ENCODE peak calls at places on chromosomes 12 and 14, in seven cellular contexts. K is lower leg skin, N is astrocyte, U is endothelial cell, D is epithelial cell of esophagus, Y is A549, E is OCI-LY7. O is an unnamed sample.

GRCh38 chr12:3810016-3810370 is 57.1 kb upstream of the CRACR2A start:
- DNase-seq in E (no peak), Y (no peak), K (no peak), U (no peak), D (no peak), N (no peak), O (no peak)

GRCh38 chr14:92950773-92951172 is 27.8 kb downstream of the CHGA start:
- DNase-seq in N (no peak), D (no peak), E (no peak), U (no peak), Y (no peak), K (no peak), O (no peak)

GRCh38 chr12:15837141-15837781 is 44.9 kb upstream of the STRAP start:
- DNase-seq in E (no peak), Y (no peak), D (no peak), N (peak), K (no peak), U (no peak), O (no peak)

GRCh38 chr14:23079716-23080115 is 15.2 kb downstream of the ACIN1 start:
- DNase-seq in U (no peak), Y (no peak), D (no peak), E (no peak), N (peak), K (no peak), O (no peak)

GRCh38 chr12:67155863-67156262 is 113.3 kb upstream of the CAND1 start:
- DNase-seq in K (no peak), E (no peak), U (no peak), Y (peak), D (peak), N (peak), O (no peak)

GRCh38 chr14:59422069-59422881 is 42.9 kb downstream of the GPR135 start:
- DNase-seq in E (peak), U (no peak), Y (no peak), D (no peak), K (no peak), N (no peak), O (no peak)

GRCh38 chr12:90978117-90978770 is 23.3 kb upstream of the CCER1 start:
- DNase-seq in U (no peak), D (peak), Y (peak), E (peak), N (peak), K (no peak), O (peak)

GRCh38 chr12:110223777-110224378 is 57.2 kb upstream of the ATP2A2 start:
- DNase-seq in Y (peak), E (no peak), K (no peak), U (no peak), D (peak), N (peak), O (no peak)

GRCh38 chr12:91921555-91921954 is 224.1 kb downstream of the BTG1 start:
- DNase-seq in Y (no peak), U (no peak), E (no peak), K (no peak), D (no peak), N (no peak), O (no peak)

GRCh38 chr14:23883684-23884540 is 69.7 kb upstream of the DHRS4 start:
- DNase-seq in U (no peak), E (no peak), K (no peak), Y (no peak), D (no peak), N (no peak), O (no peak)

GRCh38 chr12:75000120-75000519 is 209.5 kb downstream of the KCNC2 start:
- DNase-seq in K (no peak), Y (no peak), E (no peak), D (no peak), N (no peak), U (no peak), O (no peak)

GRCh38 chr12:4269279-4269991 is 4.1 kb upstream of the CCND2 start:
- DNase-seq in U (peak), N (peak), K (peak), E (peak), D (peak), Y (no peak), O (peak)

GRCh38 chr14:87805315-87805723 is 187.7 kb downstream of the GALC start:
- DNase-seq in K (no peak), Y (peak), E (peak), D (peak), U (peak), N (peak), O (peak)

GRCh38 chr14:35215110-35215872 is 76.9 kb upstream of the PSMA6 start:
- DNase-seq in N (peak), K (no peak), Y (peak), E (peak), U (no peak), D (peak), O (peak)

GRCh38 chr12:2555487-2556082 is 239.2 kb upstream of the FKBP4 start:
- DNase-seq in E (no peak), N (no peak), Y (no peak), U (no peak), K (no peak), D (no peak), O (no peak)

GRCh38 chr12:121227294-121227693 is 17.4 kb downstream of the P2RX4 start:
- DNase-seq in Y (no peak), D (peak), U (no peak), K (no peak), E (peak), N (no peak), O (peak)

GRCh38 chr12:4252595-4252994 is 21.0 kb upstream of the CCND2 start:
- DNase-seq in Y (no peak), N (no peak), U (no peak), D (no peak), E (no peak), K (no peak), O (no peak)

GRCh38 chr12:12804011-12804410 is 9.1 kb upstream of the DDX47 start:
- DNase-seq in D (peak), N (no peak), E (no peak), Y (peak), K (no peak), U (no peak), O (no peak)

GRCh38 chr14:104107611-104108569 is 22.4 kb downstream of the ASPG start:
- DNase-seq in N (no peak), Y (no peak), U (no peak), K (no peak), D (peak), E (no peak), O (no peak)

GRCh38 chr12:520119-520518 is 60.4 kb downstream of the B4GALNT3 start:
- DNase-seq in N (no peak), K (no peak), D (no peak), E (no peak), Y (no peak), U (no peak), O (no peak)

GRCh38 chr12:14885718-14886201 is at the start of gene MGP:
- DNase-seq in E (no peak), D (no peak), U (no peak), K (peak), Y (no peak), N (peak), O (no peak)

GRCh38 chr14:88129306-88130056 is 124.5 kb downstream of the GPR65 start:
- DNase-seq in K (peak), D (peak), N (peak), E (no peak), Y (peak), U (no peak), O (peak)

GRCh38 chr12:70255311-70255710 is 12.1 kb downstream of the CNOT2 start:
- DNase-seq in K (no peak), Y (no peak), U (no peak), D (no peak), N (peak), E (no peak), O (no peak)

GRCh38 chr14:60510254-60510975 is 1.5 kb downstream of the SIX6 start:
- DNase-seq in K (no peak), E (no peak), Y (no peak), D (no peak), U (no peak), N (no peak), O (peak)

GRCh38 chr12:28415755-28416154 is 225.5 kb downstream of the CCDC91 start:
- DNase-seq in U (no peak), D (peak), N (peak), Y (peak), E (no peak), K (no peak), O (no peak)

GRCh38 chr12:127230843-127231260 is 1036.1 kb upstream of the TMEM132C start:
- DNase-seq in K (no peak), Y (peak), N (peak), U (no peak), D (peak), E (no peak), O (no peak)

GRCh38 chr14:49865431-49865859 is 12.9 kb upstream of the NEMF start:
- DNase-seq in U (peak), N (no peak), K (peak), E (peak), D (peak), Y (peak), O (no peak)

GRCh38 chr14:67580336-67581230 is 19.5 kb downstream of the PIGH start:
- DNase-seq in D (no peak), U (no peak), K (no peak), Y (peak), N (no peak), E (no peak), O (no peak)

GRCh38 chr14:24051789-24052655 is at the start of gene CARMIL3:
- DNase-seq in E (peak), Y (peak), D (peak), N (peak), K (no peak), U (peak), O (peak)

GRCh38 chr14:64838656-64839055 is 41.1 kb downstream of the SPTB start:
- DNase-seq in D (peak), U (no peak), Y (no peak), N (no peak), E (no peak), K (no peak), O (no peak)

GRCh38 chr14:23487216-23487615 is 17.7 kb downstream of the NGDN start:
- DNase-seq in Y (no peak), E (no peak), K (no peak), U (no peak), N (no peak), D (no peak), O (no peak)

GRCh38 chr14:61642246-61642982 is 52.9 kb upstream of the HIF1A start:
- DNase-seq in K (no peak), U (no peak), Y (peak), D (peak), E (peak), N (peak), O (no peak)

GRCh38 chr12:65608319-65608916 is 215.9 kb upstream of the HMGA2 start:
- DNase-seq in D (peak), E (no peak), N (peak), U (no peak), K (no peak), Y (no peak), O (no peak)

GRCh38 chr12:97148941-97149559 is 242.0 kb downstream of the NEDD1 start:
- DNase-seq in N (no peak), E (peak), Y (peak), K (no peak), D (peak), U (peak), O (peak)

GRCh38 chr14:93991649-93992048 is 5.5 kb upstream of the CCDC197 start:
- DNase-seq in D (no peak), E (no peak), Y (no peak), K (no peak), U (no peak), N (no peak), O (no peak)

GRCh38 chr12:3538691-3539030 is 47.7 kb downstream of the PRMT8 start:
- DNase-seq in N (no peak), Y (no peak), D (no peak), K (no peak), U (no peak), E (no peak), O (no peak)

DNA sequence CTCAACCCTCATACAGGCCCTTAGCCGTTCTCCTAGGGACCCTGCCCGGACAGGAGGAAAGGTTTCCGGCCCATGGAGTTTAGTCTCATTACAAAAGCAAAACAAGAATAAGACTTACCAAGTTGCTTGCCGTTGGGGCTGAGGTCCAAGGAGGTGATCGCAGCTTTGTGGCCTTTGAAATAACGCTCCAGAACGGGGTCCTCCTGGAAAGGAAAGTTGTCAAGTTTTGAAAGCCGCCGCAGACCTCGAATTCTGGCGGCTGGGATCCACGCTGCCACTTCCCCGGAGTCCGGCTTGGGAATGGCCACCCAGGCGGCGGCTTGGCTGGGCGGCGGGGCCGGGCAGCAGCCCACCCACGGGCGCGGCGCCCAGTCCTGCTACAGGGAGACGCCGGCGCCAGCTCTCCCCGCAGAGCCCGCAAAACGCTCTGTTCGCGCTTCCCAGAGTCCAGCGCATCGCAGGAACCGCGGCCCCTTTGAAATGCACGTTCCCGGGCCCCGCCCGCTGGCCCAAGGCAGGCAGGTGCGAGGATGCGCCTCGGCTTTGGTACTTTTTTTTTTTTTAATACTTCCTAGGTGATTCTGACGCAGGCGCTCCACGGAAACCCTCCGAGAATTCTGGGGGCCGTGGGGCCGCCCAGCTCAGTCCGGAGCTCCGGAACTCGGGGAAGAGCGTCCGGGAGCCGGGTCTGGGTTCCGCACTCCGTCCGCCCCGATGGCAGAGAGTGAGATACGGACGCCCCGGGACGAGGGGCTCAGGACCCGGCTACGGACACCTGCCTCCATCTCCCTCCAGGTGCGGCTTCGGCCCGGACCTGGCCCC is 617 bp upstream of the GALNT4 start:
- DNase-seq in N (peak), K (no peak), D (peak), U (peak), E (peak), Y (peak), O (peak)
- TF ChIP-seq CTCF in N (no peak), K (no peak), D (no peak), U (peak), E (peak), Y (peak), O (no peak)

DNA sequence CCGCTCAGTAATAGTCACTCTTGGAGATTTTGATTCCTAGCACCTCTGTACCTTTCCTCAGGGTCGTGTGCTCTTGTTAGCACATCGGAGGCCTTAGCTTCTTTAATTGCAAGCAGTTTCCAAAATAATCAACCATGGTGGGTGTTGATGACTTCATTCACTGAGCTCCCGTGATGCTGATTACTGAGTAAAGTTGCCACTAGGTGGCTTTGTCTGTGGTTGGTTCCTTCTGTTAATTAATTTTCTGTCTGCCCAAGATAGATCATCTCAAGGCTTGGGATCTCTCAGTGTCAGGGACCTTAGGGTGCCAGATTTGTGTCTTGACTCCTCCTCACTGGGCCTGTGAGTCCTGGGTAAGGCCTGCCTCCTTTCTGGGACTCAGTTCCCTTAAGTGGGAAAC is 54.3 kb downstream of the PTPN11 start:
- DNase-seq in D (peak), E (peak), N (no peak), K (no peak), U (no peak), Y (peak), O (no peak)
- TF ChIP-seq CTCF in D (no peak), E (peak), N (peak), K (no peak), U (peak), Y (peak), O (no peak)

DNA sequence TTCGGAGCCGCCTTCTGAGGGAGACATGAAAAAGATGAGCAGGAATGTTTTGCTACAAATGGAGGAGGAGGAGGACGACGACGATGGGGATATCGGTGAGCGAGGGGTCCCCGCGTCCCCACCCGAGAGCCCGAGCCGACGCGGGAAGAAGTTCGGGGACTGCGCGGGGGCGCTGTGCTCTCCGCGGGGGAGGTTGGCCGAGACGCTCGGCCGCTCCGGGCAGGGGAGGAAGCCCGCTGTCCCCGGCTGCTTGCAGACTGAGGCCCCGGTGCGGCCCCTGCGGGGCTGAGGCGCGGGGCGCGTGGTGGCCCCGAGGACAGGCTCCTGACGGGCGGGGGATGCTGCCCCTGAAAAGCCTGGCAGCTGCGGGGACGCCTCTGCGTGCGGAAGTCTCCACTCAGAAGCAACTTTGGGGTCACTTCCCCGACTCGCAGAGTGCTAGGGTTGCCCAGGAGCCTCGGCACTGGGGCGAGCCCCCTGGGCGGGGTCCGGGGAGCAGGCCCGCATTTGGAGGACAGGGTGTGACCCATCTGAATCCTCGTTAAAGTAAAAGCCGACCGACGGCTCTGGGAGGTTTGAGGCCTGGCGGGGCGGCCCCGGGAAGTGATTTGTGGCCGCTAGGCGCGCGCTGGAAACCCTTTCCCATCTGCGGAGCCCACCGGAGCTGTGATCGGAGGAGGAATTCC is 545 bp downstream of the ANO6 start:
- DNase-seq in N (peak), Y (peak), D (peak), U (peak), E (peak), K (peak), O (peak)
- TF ChIP-seq CTCF in N (peak), Y (peak), D (peak), U (peak), E (peak), K (no peak), O (peak)

DNA sequence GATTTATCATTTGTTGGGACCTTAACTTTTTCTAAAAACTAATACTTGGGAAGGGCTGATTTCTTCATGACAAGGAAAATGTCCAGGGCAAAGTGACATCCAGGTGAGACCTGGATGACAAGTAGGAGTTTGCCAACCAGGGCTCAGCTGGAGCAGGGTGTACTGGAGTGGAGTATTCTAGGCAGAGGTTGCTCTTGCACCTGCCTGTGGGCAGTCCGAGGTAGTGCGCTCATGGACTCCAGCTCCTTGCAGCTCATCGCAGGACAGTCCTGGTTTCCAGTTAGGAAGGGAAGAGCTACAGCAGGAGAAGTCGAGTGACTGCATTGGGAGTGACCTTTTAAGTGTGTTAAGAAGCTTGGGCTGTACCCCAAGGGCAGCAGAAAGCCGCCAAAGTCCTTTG is 175.9 kb downstream of the PELI2 start:
- DNase-seq in Y (peak), U (no peak), K (no peak), D (peak), N (no peak), E (peak), O (no peak)
- TF ChIP-seq CTCF in Y (no peak), U (no peak), K (no peak), D (peak), N (no peak), E (no peak), O (no peak)

DNA sequence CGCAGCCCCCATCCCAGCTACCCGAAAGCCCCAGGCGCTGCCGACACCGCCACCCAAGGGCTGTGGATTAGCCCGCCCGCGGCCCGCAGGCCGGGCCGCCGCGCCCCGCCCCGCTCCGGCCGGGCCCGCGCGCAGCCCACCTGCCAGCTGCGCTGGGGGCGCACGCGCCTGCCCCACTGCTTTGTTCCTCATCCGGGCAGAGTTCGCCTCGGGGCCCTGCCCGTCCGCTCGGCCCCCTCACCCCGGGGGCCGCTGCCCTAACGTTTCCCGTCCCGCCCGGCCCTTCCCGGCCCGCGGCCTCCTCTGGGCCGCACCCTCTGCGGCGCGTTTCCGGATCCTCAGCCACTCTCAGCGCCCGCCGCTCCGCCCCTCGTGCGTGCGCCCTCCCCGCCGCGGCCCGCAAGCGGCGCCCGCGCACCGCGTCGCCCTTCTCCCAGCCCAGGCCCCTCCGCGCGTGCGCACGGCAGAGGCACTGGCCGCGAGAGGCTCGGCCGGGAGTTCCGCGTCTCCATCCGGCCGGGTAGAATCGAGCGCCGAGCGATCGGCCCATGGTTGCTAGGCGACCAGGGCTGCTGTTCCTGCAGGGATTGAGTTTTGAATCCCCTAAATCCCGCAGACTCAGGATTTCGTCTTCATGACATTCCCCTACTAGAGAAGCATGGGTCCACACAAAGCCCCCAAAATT is at the start of gene PRDM4:
- DNase-seq in N (peak), E (peak), Y (peak), U (peak), K (peak), D (peak), O (peak)
- TF ChIP-seq CTCF in N (no peak), E (peak), Y (peak), U (peak), K (no peak), D (no peak), O (peak)

O was measured in GM13976.